ENCODE peak calls at places on chromosome 10, in five cellular contexts. One of them, this sample, is unnamed.

GRCh38 chr10:131959841-131960240 is 21.9 kb downstream of the BNIP3 start:
- DNase-seq in fibroblast of pulmonary artery: no peak
- DNase-seq in left cardiac atrium: no peak
- DNase-seq in NAMALWA: no peak
- DNase-seq in fibroblast of mammary gland: no peak
- DNase-seq in this sample: peak

GRCh38 chr10:61640876-61641275 is 21.9 kb upstream of the CABCOCO1 start:
- DNase-seq in fibroblast of pulmonary artery: no peak
- DNase-seq in left cardiac atrium: no peak
- DNase-seq in NAMALWA: no peak
- DNase-seq in fibroblast of mammary gland: no peak
- DNase-seq in this sample: no peak

GRCh38 chr10:62185914-62186692 is 82.5 kb downstream of the RTKN2 start:
- DNase-seq in fibroblast of pulmonary artery: no peak
- DNase-seq in left cardiac atrium: no peak
- DNase-seq in NAMALWA: no peak
- DNase-seq in fibroblast of mammary gland: no peak
- DNase-seq in this sample: no peak

GRCh38 chr10:19209319-19209718 is 160.7 kb downstream of the MALRD1 start:
- DNase-seq in fibroblast of pulmonary artery: no peak
- DNase-seq in left cardiac atrium: no peak
- DNase-seq in NAMALWA: no peak
- DNase-seq in fibroblast of mammary gland: no peak
- DNase-seq in this sample: no peak

GRCh38 chr10:35274511-35275060 is 61.7 kb upstream of the CCNY start:
- DNase-seq in fibroblast of pulmonary artery: no peak
- DNase-seq in left cardiac atrium: no peak
- DNase-seq in NAMALWA: no peak
- DNase-seq in fibroblast of mammary gland: no peak
- DNase-seq in this sample: no peak

GRCh38 chr10:63227207-63227895 is 94.2 kb downstream of the NRBF2 start:
- DNase-seq in fibroblast of pulmonary artery: no peak
- DNase-seq in left cardiac atrium: no peak
- DNase-seq in NAMALWA: no peak
- DNase-seq in fibroblast of mammary gland: peak
- DNase-seq in this sample: no peak

GRCh38 chr10:121078036-121078435 is 226.9 kb downstream of the WDR11 start:
- DNase-seq in fibroblast of pulmonary artery: no peak
- DNase-seq in left cardiac atrium: no peak
- DNase-seq in NAMALWA: no peak
- DNase-seq in fibroblast of mammary gland: no peak
- DNase-seq in this sample: no peak

GRCh38 chr10:3987142-3987974 is 202.3 kb upstream of the KLF6 start:
- DNase-seq in fibroblast of pulmonary artery: no peak
- DNase-seq in left cardiac atrium: no peak
- DNase-seq in NAMALWA: no peak
- DNase-seq in fibroblast of mammary gland: peak
- DNase-seq in this sample: no peak

GRCh38 chr10:11208908-11209809 is 191.5 kb downstream of the CELF2 start:
- DNase-seq in fibroblast of pulmonary artery: no peak
- DNase-seq in left cardiac atrium: no peak
- DNase-seq in NAMALWA: peak
- DNase-seq in fibroblast of mammary gland: no peak
- DNase-seq in this sample: no peak

GRCh38 chr10:92240289-92241157 is 50.4 kb downstream of the CPEB3 start:
- DNase-seq in fibroblast of pulmonary artery: peak
- DNase-seq in left cardiac atrium: peak
- DNase-seq in NAMALWA: peak
- DNase-seq in fibroblast of mammary gland: peak
- DNase-seq in this sample: peak

GRCh38 chr10:102917314-102917961 is 656 bp upstream of the CNNM2 start:
- DNase-seq in fibroblast of pulmonary artery: peak
- DNase-seq in left cardiac atrium: peak
- DNase-seq in NAMALWA: peak
- DNase-seq in fibroblast of mammary gland: peak
- DNase-seq in this sample: peak

GRCh38 chr10:31594331-31594880 is 275.4 kb downstream of the ZEB1 start:
- DNase-seq in fibroblast of pulmonary artery: no peak
- DNase-seq in left cardiac atrium: no peak
- DNase-seq in NAMALWA: no peak
- DNase-seq in fibroblast of mammary gland: no peak
- DNase-seq in this sample: no peak

GRCh38 chr10:11602919-11603523 is 8.4 kb downstream of the USP6NL start:
- DNase-seq in fibroblast of pulmonary artery: no peak
- DNase-seq in left cardiac atrium: no peak
- DNase-seq in NAMALWA: peak
- DNase-seq in fibroblast of mammary gland: no peak
- DNase-seq in this sample: no peak

GRCh38 chr10:25392132-25392531 is 217.3 kb downstream of the GPR158 start:
- DNase-seq in fibroblast of pulmonary artery: no peak
- DNase-seq in left cardiac atrium: no peak
- DNase-seq in NAMALWA: no peak
- DNase-seq in fibroblast of mammary gland: no peak
- DNase-seq in this sample: no peak

This sample was measured in left lung.